ENCODE peak calls at places on chromosomes 7 and 10, in eight cellular contexts. D, J, V, N, W, P, B and G are unnamed samples. For H3K4me1, the result is how much of the 10 kb centered on the place peaks cover.

GRCh38 chr10:29688230-29688634 is 53.5 kb upstream of the SVIL start:
- DNase-seq in D (no peak), J (no peak), V (no peak), N (no peak), W (no peak), P (no peak), B (peak), G (no peak)

GRCh38 chr10:32017044-32017443 is 39.2 kb downstream of the KIF5B start:
- DNase-seq in D (no peak), J (no peak), V (no peak), N (no peak), W (no peak), P (no peak), B (no peak), G (no peak)

GRCh38 chr7:64888901-64889685 is 14.0 kb upstream of the ZNF273 start:
- DNase-seq in D (no peak), J (no peak), V (no peak), N (no peak), W (peak), P (no peak), B (no peak), G (peak)

GRCh38 chr10:80204801-80205477 is 398 bp downstream of the ANXA11 start:
- DNase-seq in D (no peak), J (peak), V (no peak), N (no peak), W (no peak), P (no peak), B (no peak), G (peak)

GRCh38 chr7:15820319-15820718 is 133.8 kb upstream of the MEOX2 start:
- DNase-seq in D (no peak), J (no peak), V (no peak), N (no peak), W (no peak), P (no peak), B (no peak), G (no peak)

GRCh38 chr7:158734861-158735260 is 30.3 kb upstream of the NCAPG2 start:
- DNase-seq in D (no peak), J (peak), V (no peak), N (no peak), W (no peak), P (no peak), B (no peak), G (no peak)

GRCh38 chr10:117936136-117936535 is 110.6 kb downstream of the RAB11FIP2 start:
- DNase-seq in D (peak), J (peak), V (no peak), N (no peak), W (no peak), P (no peak), B (no peak), G (no peak)

GRCh38 chr7:17584822-17585221 is 286.4 kb downstream of the AHR start:
- DNase-seq in D (no peak), J (peak), V (no peak), N (no peak), W (no peak), P (no peak), B (no peak), G (no peak)

GRCh38 chr10:122997864-122998263 is 10.7 kb downstream of the IKZF5 start:
- DNase-seq in D (no peak), J (no peak), V (no peak), N (no peak), W (no peak), P (no peak), B (no peak), G (no peak)

GRCh38 chr10:6891924-6892323 is 311.8 kb upstream of the PRKCQ start:
- DNase-seq in D (no peak), J (no peak), V (no peak), N (no peak), W (no peak), P (no peak), B (no peak), G (no peak)

GRCh38 chr7:27235387-27236052 is 7.1 kb upstream of the EVX1 start:
- DNase-seq in D (peak), J (no peak), V (peak), N (peak), W (no peak), P (no peak), B (peak), G (no peak)

GRCh38 chr10:11336703-11337102 is 274.7 kb downstream of the USP6NL start:
- DNase-seq in D (no peak), J (no peak), V (no peak), N (no peak), W (no peak), P (no peak), B (no peak), G (no peak)

GRCh38 chr10:46301721-46302479 is 15.1 kb downstream of the ANTXRL start:
- DNase-seq in D (no peak), J (no peak), V (no peak), N (no peak), W (no peak), P (no peak), B (no peak), G (no peak)
- TF ChIP-seq POLR2A in D (no peak), J (no peak), V (no peak), N (no peak), W (no peak), P (no peak), B (no peak), G (no peak)

GRCh38 chr7:25632616-25633015 is 404.3 kb upstream of the NPVF start:
- DNase-seq in D (no peak), J (no peak), V (no peak), N (no peak), W (no peak), P (no peak), B (no peak), G (no peak)

GRCh38 chr7:25624837-25625236 is 396.6 kb upstream of the NPVF start:
- DNase-seq in D (peak), J (no peak), V (no peak), N (no peak), W (peak), P (no peak), B (no peak), G (no peak)

GRCh38 chr7:25624001-25624400 is 395.7 kb upstream of the NPVF start:
- DNase-seq in D (no peak), J (no peak), V (no peak), N (no peak), W (no peak), P (no peak), B (no peak), G (no peak)

GRCh38 chr7:25625316-25625715 is 397.0 kb upstream of the NPVF start:
- DNase-seq in D (no peak), J (no peak), V (no peak), N (no peak), W (no peak), P (no peak), B (no peak), G (no peak)

GRCh38 chr7:25628446-25628845 is 400.2 kb upstream of the NPVF start:
- DNase-seq in D (no peak), J (no peak), V (no peak), N (no peak), W (no peak), P (no peak), B (no peak), G (no peak)
- H3K4me1 ChIP-seq in D (under half), J (under half), V (under half), N (under half), W (under half), P (under half), B (under half), G (under half)

GRCh38 chr7:355568-355967 is 65.6 kb downstream of the FOXL3 start:
- DNase-seq in D (no peak), J (no peak), V (no peak), N (no peak), W (no peak), P (no peak), B (no peak), G (no peak)

GRCh38 chr7:351681-352480 is 61.9 kb downstream of the FOXL3 start:
- DNase-seq in D (no peak), J (no peak), V (no peak), N (no peak), W (no peak), P (no peak), B (no peak), G (no peak)

GRCh38 chr7:354597-355470 is 64.9 kb downstream of the FOXL3 start:
- DNase-seq in D (no peak), J (no peak), V (no peak), N (no peak), W (no peak), P (no peak), B (no peak), G (no peak)

GRCh38 chr7:356087-356486 is 66.1 kb downstream of the FOXL3 start:
- DNase-seq in D (no peak), J (no peak), V (no peak), N (no peak), W (no peak), P (no peak), B (no peak), G (no peak)

DNA sequence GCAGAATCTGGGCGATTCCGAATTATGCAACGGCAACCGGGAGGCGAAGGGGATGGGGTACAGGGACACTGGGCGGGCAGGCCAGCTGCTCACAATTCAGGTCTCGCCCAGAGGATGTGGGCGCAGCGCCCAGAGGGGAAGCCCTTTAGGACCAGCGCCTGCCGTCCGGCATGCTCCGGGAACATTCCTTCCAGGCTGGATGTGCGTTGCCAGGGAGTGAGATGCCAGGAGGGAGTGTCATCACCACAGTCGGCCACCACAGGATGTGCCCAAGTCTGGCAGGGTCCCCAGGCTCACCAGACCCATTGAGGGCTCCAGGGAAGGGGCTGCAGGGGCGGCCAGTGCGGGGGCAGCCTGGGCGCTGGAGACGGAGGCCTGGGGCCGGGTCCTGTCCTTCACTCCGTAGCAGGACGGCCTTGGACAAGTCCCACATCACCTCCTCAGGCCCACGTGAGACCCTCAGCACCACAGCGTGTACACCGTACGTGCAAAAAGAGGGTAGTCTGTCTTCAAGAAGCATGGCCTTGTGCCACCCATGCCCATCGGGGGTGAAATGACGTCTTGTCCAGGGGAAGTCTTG is 63.9 kb downstream of the FOXL3 start:
- DNase-seq in D (peak), J (no peak), V (no peak), N (no peak), W (no peak), P (no peak), B (no peak), G (no peak)
- H3K4me3 ChIP-seq in D (no peak), J (no peak), V (no peak), N (no peak), W (no peak), P (no peak), B (no peak), G (no peak)

DNA sequence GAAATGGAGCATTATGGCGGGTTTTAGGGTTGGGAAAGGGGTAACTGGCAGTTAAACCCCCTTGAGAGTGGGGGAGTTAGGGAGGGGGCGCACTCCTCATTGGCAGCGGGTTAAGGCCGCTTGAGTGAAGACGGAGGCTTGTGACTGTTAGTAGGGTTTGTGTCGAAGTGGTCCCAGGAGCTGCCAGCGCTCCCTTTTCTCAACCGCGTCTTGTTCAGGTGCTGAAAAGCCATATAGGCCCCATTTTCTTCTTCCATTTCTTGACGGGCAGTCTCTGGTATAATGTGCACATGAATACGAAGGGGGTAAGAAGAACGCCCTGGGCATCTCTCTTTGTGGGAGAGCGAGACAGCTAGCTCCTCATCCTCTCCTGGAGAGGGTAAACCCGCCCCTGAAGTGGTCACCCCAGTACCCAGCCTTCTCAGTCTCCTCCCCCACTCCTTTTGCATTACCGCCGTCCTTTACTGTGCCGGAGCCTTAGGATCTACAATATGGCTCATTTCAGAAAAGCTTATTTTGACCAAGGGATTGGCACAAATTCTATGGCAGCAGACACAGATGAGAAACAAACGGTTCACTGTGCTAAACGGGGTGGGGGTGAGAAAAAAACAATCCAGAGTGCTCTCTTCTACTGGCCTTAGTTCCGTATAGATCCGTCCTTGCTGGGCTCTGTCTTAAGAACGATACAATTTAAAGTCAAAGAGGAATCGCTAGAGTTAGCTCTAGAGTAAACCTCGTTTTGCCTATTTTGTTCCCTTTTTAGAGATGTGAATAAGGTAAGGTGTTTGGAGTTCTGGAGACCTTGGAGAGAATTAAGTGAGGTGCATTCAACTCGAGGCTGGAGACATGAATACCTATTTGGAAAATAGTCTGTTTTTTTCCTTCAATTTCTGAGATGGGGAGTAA is 973 bp downstream of the KMT2E start:
- DNase-seq in D (peak), J (peak), V (peak), N (peak), W (peak), P (peak), B (no peak), G (no peak)
- TF ChIP-seq POLR2A in D (peak), J (no peak), V (peak), N (peak), W (peak), P (peak), B (no peak), G (no peak)

GRCh38 chr10:63209703-63210102 is 76.6 kb downstream of the NRBF2 start:
- DNase-seq in D (no peak), J (peak), V (no peak), N (no peak), W (no peak), P (no peak), B (no peak), G (no peak)
- H3K4me1 ChIP-seq in D (under half), J (under half), V (under half), N (under half), W (under half), P (half or more), B (under half), G (under half)